ENCODE peak calls at places on chromosomes 13 and 19, in four cellular contexts. H is K562, X is A549, S is HepG2. Q is an unnamed sample.

GRCh38 chr13:112078879-112079526 is 12.1 kb downstream of the SOX1 start:
- DNase-seq in H (no peak), X (no peak), S (no peak), Q (no peak)

GRCh38 chr13:24215732-24216131 is 55.2 kb downstream of the SPATA13 start:
- DNase-seq in H (no peak), X (no peak), S (no peak), Q (no peak)

GRCh38 chr13:113805431-113806103 is 46.5 kb downstream of the TMEM255B start:
- DNase-seq in H (no peak), X (no peak), S (no peak), Q (no peak)

GRCh38 chr13:98741741-98742435 is 10.6 kb downstream of the SLC15A1 start:
- DNase-seq in H (no peak), X (no peak), S (no peak), Q (no peak)

GRCh38 chr19:34430738-34431625 is 2.8 kb downstream of the UBA2 start:
- DNase-seq in H (peak), X (peak), S (peak), Q (no peak)

GRCh38 chr19:32456406-32456805 is 50.8 kb downstream of the DPY19L3 start:
- DNase-seq in H (no peak), X (no peak), S (no peak), Q (no peak)

GRCh38 chr19:14556662-14557188 is 15.1 kb downstream of the NDUFB7 start:
- DNase-seq in H (peak), X (peak), S (peak), Q (peak)

GRCh38 chr13:112441779-112442310 is 65.7 kb downstream of the SPACA7 start:
- DNase-seq in H (no peak), X (no peak), S (no peak), Q (no peak)

GRCh38 chr13:44622701-44623100 is 46.6 kb upstream of the TSC22D1 start:
- DNase-seq in H (no peak), X (no peak), S (no peak), Q (no peak)

GRCh38 chr19:45443462-45444317 is 20.0 kb upstream of the ERCC1 start:
- DNase-seq in H (peak), X (peak), S (peak), Q (peak)

GRCh38 chr13:41017153-41017552 is 2.0 kb downstream of the ELF1 start:
- DNase-seq in H (peak), X (no peak), S (no peak), Q (no peak)

GRCh38 chr13:52599853-52600603 is 42.2 kb upstream of the HNRNPA1L2 start:
- DNase-seq in H (no peak), X (no peak), S (no peak), Q (peak)

GRCh38 chr19:27892500-27892899 is 1320.5 kb downstream of the UQCRFS1 start:
- DNase-seq in H (no peak), X (no peak), S (no peak), Q (no peak)

GRCh38 chr19:6278740-6279619 is 795 bp downstream of the MLLT1 start:
- DNase-seq in H (no peak), X (no peak), S (no peak), Q (peak)

GRCh38 chr19:16594131-16594586 is 21.9 kb upstream of the SLC35E1 start:
- DNase-seq in H (no peak), X (no peak), S (no peak), Q (no peak)

GRCh38 chr13:93388701-93389100 is 162.1 kb downstream of the GPC6 start:
- DNase-seq in H (no peak), X (no peak), S (no peak), Q (no peak)

GRCh38 chr19:10744222-10744847 is 26.5 kb downstream of the DNM2 start:
- DNase-seq in H (no peak), X (no peak), S (no peak), Q (no peak)

GRCh38 chr13:49678172-49678914 is 12.9 kb downstream of the EBPL start:
- DNase-seq in H (no peak), X (no peak), S (no peak), Q (no peak)

GRCh38 chr13:49679244-49679643 is 12.0 kb downstream of the EBPL start:
- DNase-seq in H (peak), X (no peak), S (peak), Q (no peak)

GRCh38 chr13:49681837-49682236 is 9.4 kb downstream of the EBPL start:
- DNase-seq in H (no peak), X (no peak), S (no peak), Q (no peak)

GRCh38 chr13:49683489-49683888 is 7.8 kb downstream of the EBPL start:
- DNase-seq in H (no peak), X (no peak), S (no peak), Q (no peak)
- TF ChIP-seq RNF2 in H (no peak), X (no peak), S (no peak), Q (no peak)

GRCh38 chr13:79779761-79780160 is 298.8 kb downstream of the NDFIP2 start:
- DNase-seq in H (no peak), X (no peak), S (peak), Q (no peak)
- TF ChIP-seq JUN in H (no peak), X (no peak), S (no peak), Q (no peak)

DNA sequence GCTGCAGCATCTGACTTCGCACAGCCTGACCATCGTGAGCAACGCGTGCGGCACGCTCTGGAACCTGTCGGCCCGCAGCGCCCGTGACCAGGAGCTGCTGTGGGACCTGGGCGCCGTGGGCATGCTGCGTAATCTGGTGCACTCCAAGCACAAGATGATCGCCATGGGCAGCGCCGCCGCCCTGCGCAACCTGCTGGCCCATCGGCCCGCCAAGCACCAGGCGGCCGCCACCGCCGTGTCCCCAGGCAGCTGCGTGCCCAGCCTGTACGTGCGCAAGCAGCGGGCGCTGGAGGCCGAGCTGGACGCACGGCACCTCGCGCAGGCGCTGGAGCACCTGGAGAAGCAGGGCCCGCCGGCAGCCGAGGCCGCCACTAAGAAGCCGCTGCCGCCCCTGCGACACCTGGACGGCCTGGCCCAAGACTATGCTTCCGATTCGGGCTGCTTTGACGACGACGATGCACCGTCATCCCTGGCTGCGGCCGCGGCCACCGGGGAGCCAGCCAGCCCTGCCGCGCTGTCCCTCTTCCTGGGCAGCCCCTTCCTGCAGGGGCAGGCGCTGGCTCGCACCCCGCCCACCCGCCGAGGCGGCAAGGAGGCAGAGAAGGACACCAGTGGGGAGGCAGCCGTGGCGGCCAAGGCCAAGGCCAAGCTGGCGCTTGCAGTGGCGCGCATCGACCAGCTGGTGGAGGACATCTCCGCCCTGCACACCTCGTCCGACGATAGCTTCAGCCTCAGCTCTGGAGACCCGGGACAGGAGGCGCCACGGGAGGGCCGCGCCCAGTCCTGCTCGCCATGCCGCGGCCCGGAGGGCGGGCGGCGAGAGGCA is 13.6 kb downstream of the C19orf25 start:
- DNase-seq in H (no peak), X (no peak), S (no peak), Q (no peak)
- TF ChIP-seq USF2 in H (no peak), X (no peak), S (no peak), Q (no peak)

DNA sequence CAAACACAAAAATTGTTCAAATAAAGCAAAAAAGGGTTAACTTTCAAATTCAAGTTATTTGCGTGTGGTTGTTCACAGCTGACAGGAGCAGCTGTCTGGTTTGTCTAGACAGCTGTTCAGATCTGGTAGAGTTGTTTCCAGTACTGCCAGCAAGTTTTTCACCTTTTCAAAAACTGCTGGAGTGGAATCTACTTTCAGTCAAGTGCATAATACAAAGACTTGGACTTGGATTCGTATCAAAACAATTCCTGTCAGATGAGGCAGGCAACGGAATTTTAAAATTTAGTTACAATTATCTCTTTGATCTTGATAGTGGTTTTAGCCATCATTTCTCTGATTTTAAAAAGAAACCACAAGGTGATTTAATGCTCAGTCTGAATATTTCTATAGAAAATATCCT is 51.7 kb upstream of the EEF1AKMT1 start:
- DNase-seq in H (no peak), X (no peak), S (no peak), Q (no peak)
- TF ChIP-seq RNF2 in H (no peak), X (no peak), S (no peak), Q (no peak)

Q was measured in H1.